ENCODE peak calls at places on chromosome 7, in five cellular contexts. One of them, this sample, is unnamed.

GRCh38 chr7:2193120-2193519 is 39.6 kb downstream of the MAD1L1 start:
- DNase-seq in activated naive CD8-positive, alpha-beta T cell treated with anti-CD3 and anti-CD28 coated beads for 36 hours: no peak
- DNase-seq in right cardiac atrium: peak
- DNase-seq in NCI-H2171 treated with DMSO at 0.1 percent for 48 hours: peak
- DNase-seq in AG08396: no peak
- DNase-seq in this sample: peak

GRCh38 chr7:39754326-39755120 is 131.2 kb downstream of the RALA start:
- DNase-seq in activated naive CD8-positive, alpha-beta T cell treated with anti-CD3 and anti-CD28 coated beads for 36 hours: no peak
- DNase-seq in right cardiac atrium: peak
- DNase-seq in NCI-H2171 treated with DMSO at 0.1 percent for 48 hours: no peak
- DNase-seq in AG08396: peak
- DNase-seq in this sample: no peak

GRCh38 chr7:77348371-77348813 is 67.8 kb downstream of the GSAP start:
- DNase-seq in activated naive CD8-positive, alpha-beta T cell treated with anti-CD3 and anti-CD28 coated beads for 36 hours: no peak
- DNase-seq in right cardiac atrium: peak
- DNase-seq in NCI-H2171 treated with DMSO at 0.1 percent for 48 hours: no peak
- DNase-seq in AG08396: no peak
- DNase-seq in this sample: no peak

GRCh38 chr7:44184221-44184873 is 4.9 kb downstream of the GCK start:
- DNase-seq in activated naive CD8-positive, alpha-beta T cell treated with anti-CD3 and anti-CD28 coated beads for 36 hours: no peak
- DNase-seq in right cardiac atrium: no peak
- DNase-seq in NCI-H2171 treated with DMSO at 0.1 percent for 48 hours: no peak
- DNase-seq in AG08396: peak
- DNase-seq in this sample: no peak

GRCh38 chr7:86969865-86970264 is 89.6 kb downstream of the ELAPOR2 start:
- DNase-seq in activated naive CD8-positive, alpha-beta T cell treated with anti-CD3 and anti-CD28 coated beads for 36 hours: no peak
- DNase-seq in right cardiac atrium: no peak
- DNase-seq in NCI-H2171 treated with DMSO at 0.1 percent for 48 hours: no peak
- DNase-seq in AG08396: no peak
- DNase-seq in this sample: no peak

GRCh38 chr7:52147240-52147639 is 830.6 kb upstream of the COBL start:
- DNase-seq in activated naive CD8-positive, alpha-beta T cell treated with anti-CD3 and anti-CD28 coated beads for 36 hours: no peak
- DNase-seq in right cardiac atrium: no peak
- DNase-seq in NCI-H2171 treated with DMSO at 0.1 percent for 48 hours: no peak
- DNase-seq in AG08396: no peak
- DNase-seq in this sample: no peak

GRCh38 chr7:2775376-2775775 is 68.7 kb downstream of the GNA12 start:
- DNase-seq in activated naive CD8-positive, alpha-beta T cell treated with anti-CD3 and anti-CD28 coated beads for 36 hours: no peak
- DNase-seq in right cardiac atrium: no peak
- DNase-seq in NCI-H2171 treated with DMSO at 0.1 percent for 48 hours: no peak
- DNase-seq in AG08396: no peak
- DNase-seq in this sample: no peak

GRCh38 chr7:26348234-26348851 is 56.7 kb downstream of the SNX10 start:
- DNase-seq in activated naive CD8-positive, alpha-beta T cell treated with anti-CD3 and anti-CD28 coated beads for 36 hours: no peak
- DNase-seq in right cardiac atrium: no peak
- DNase-seq in NCI-H2171 treated with DMSO at 0.1 percent for 48 hours: no peak
- DNase-seq in AG08396: no peak
- DNase-seq in this sample: no peak

GRCh38 chr7:97798036-97799019 is 66.4 kb downstream of the TAC1 start:
- DNase-seq in activated naive CD8-positive, alpha-beta T cell treated with anti-CD3 and anti-CD28 coated beads for 36 hours: no peak
- DNase-seq in right cardiac atrium: no peak
- DNase-seq in NCI-H2171 treated with DMSO at 0.1 percent for 48 hours: no peak
- DNase-seq in AG08396: no peak
- DNase-seq in this sample: no peak

GRCh38 chr7:55253188-55253587 is 111.9 kb upstream of the LANCL2 start:
- DNase-seq in activated naive CD8-positive, alpha-beta T cell treated with anti-CD3 and anti-CD28 coated beads for 36 hours: no peak
- DNase-seq in right cardiac atrium: no peak
- DNase-seq in NCI-H2171 treated with DMSO at 0.1 percent for 48 hours: no peak
- DNase-seq in AG08396: no peak
- DNase-seq in this sample: no peak

GRCh38 chr7:74572301-74573090 is 85.0 kb upstream of the GTF2I start:
- DNase-seq in activated naive CD8-positive, alpha-beta T cell treated with anti-CD3 and anti-CD28 coated beads for 36 hours: no peak
- DNase-seq in right cardiac atrium: peak
- DNase-seq in NCI-H2171 treated with DMSO at 0.1 percent for 48 hours: peak
- DNase-seq in AG08396: no peak
- DNase-seq in this sample: no peak

GRCh38 chr7:111274882-111275281 is 184.0 kb downstream of the LRRN3 start:
- DNase-seq in activated naive CD8-positive, alpha-beta T cell treated with anti-CD3 and anti-CD28 coated beads for 36 hours: no peak
- DNase-seq in right cardiac atrium: no peak
- DNase-seq in NCI-H2171 treated with DMSO at 0.1 percent for 48 hours: no peak
- DNase-seq in AG08396: no peak
- DNase-seq in this sample: no peak

GRCh38 chr7:16616122-16616521 is 29.4 kb downstream of the ANKMY2 start:
- DNase-seq in activated naive CD8-positive, alpha-beta T cell treated with anti-CD3 and anti-CD28 coated beads for 36 hours: no peak
- DNase-seq in right cardiac atrium: no peak
- DNase-seq in NCI-H2171 treated with DMSO at 0.1 percent for 48 hours: no peak
- DNase-seq in AG08396: no peak
- DNase-seq in this sample: no peak

GRCh38 chr7:2802504-2803341 is 41.4 kb downstream of the GNA12 start:
- DNase-seq in activated naive CD8-positive, alpha-beta T cell treated with anti-CD3 and anti-CD28 coated beads for 36 hours: no peak
- DNase-seq in right cardiac atrium: peak
- DNase-seq in NCI-H2171 treated with DMSO at 0.1 percent for 48 hours: no peak
- DNase-seq in AG08396: no peak
- DNase-seq in this sample: peak

GRCh38 chr7:1224093-1224702 is 8.5 kb upstream of the UNCX start:
- DNase-seq in activated naive CD8-positive, alpha-beta T cell treated with anti-CD3 and anti-CD28 coated beads for 36 hours: no peak
- DNase-seq in right cardiac atrium: no peak
- DNase-seq in NCI-H2171 treated with DMSO at 0.1 percent for 48 hours: no peak
- DNase-seq in AG08396: no peak
- DNase-seq in this sample: no peak

GRCh38 chr7:81280531-81280930 is 361.7 kb upstream of the SEMA3C start:
- DNase-seq in activated naive CD8-positive, alpha-beta T cell treated with anti-CD3 and anti-CD28 coated beads for 36 hours: no peak
- DNase-seq in right cardiac atrium: no peak
- DNase-seq in NCI-H2171 treated with DMSO at 0.1 percent for 48 hours: no peak
- DNase-seq in AG08396: no peak
- DNase-seq in this sample: no peak

GRCh38 chr7:23544913-23545354 is 13.2 kb upstream of the TRA2A start:
- DNase-seq in activated naive CD8-positive, alpha-beta T cell treated with anti-CD3 and anti-CD28 coated beads for 36 hours: no peak
- DNase-seq in right cardiac atrium: no peak
- DNase-seq in NCI-H2171 treated with DMSO at 0.1 percent for 48 hours: peak
- DNase-seq in AG08396: no peak
- DNase-seq in this sample: no peak

GRCh38 chr7:23272275-23272674 is 25.7 kb downstream of the GPNMB start:
- DNase-seq in activated naive CD8-positive, alpha-beta T cell treated with anti-CD3 and anti-CD28 coated beads for 36 hours: no peak
- DNase-seq in right cardiac atrium: no peak
- DNase-seq in NCI-H2171 treated with DMSO at 0.1 percent for 48 hours: no peak
- DNase-seq in AG08396: no peak
- DNase-seq in this sample: no peak

GRCh38 chr7:106070201-106070551 is 41.9 kb downstream of the SYPL1 start:
- DNase-seq in activated naive CD8-positive, alpha-beta T cell treated with anti-CD3 and anti-CD28 coated beads for 36 hours: no peak
- DNase-seq in right cardiac atrium: no peak
- DNase-seq in NCI-H2171 treated with DMSO at 0.1 percent for 48 hours: no peak
- DNase-seq in AG08396: no peak
- DNase-seq in this sample: no peak